ENCODE peak calls at places on chromosome 19, in seven cellular contexts. P is activated T-cell treated with anti-CD3 and anti-CD28 coated beads for 1 hour; H is GM19239; V is foreskin fibroblast; Y is stimulated activated CD8-positive, alpha-beta memory T cell treated with anti-CD3 and anti-CD28 coated beads, Interleukin-12 subunit alpha, Interleukin-12 subunit beta, amount 100 ng/mL, for 4 hours; R is NCI-H460; X is HFF-Myc. B is an unnamed sample.

GRCh38 chr19:39602224-39602623 is at the start of gene LGALS13:
- DNase-seq in R (no peak), V (no peak), P (no peak), Y (no peak), H (no peak), X (no peak), B (no peak)

GRCh38 chr19:4657835-4658234 is 12.3 kb downstream of the MYDGF start:
- DNase-seq in Y (no peak), P (no peak), X (no peak), R (no peak), V (no peak), H (no peak), B (no peak)

GRCh38 chr19:42325896-42326771 is 699 bp downstream of the MEGF8 start:
- DNase-seq in R (no peak), H (no peak), V (peak; percentile 46), P (no peak), Y (no peak), X (no peak), B (no peak)

GRCh38 chr19:6017576-6017975 is 39.6 kb upstream of the RANBP3 start:
- DNase-seq in H (no peak), Y (no peak), V (no peak), R (no peak), P (no peak), X (no peak), B (no peak)

GRCh38 chr19:12180377-12180776 is 17.5 kb downstream of the ZNF136 start:
- DNase-seq in R (no peak), Y (no peak), H (no peak), V (no peak), X (no peak), P (no peak), B (no peak)

GRCh38 chr19:40294560-40294959 is 9.4 kb upstream of the AKT2 start:
- DNase-seq in V (no peak), H (no peak), P (no peak), X (no peak), Y (no peak), R (no peak), B (no peak)

GRCh38 chr19:18057557-18057956 is 29.2 kb downstream of the IL12RB1 start:
- DNase-seq in R (no peak), V (peak; percentile 33), Y (no peak), P (no peak), X (no peak), H (no peak), B (no peak)

GRCh38 chr19:13015361-13016231 is 20.3 kb downstream of the NFIX start:
- DNase-seq in R (no peak), X (no peak), V (peak; percentile 50), Y (no peak), P (no peak), H (no peak), B (no peak)

GRCh38 chr19:18021121-18021755 is 13.3 kb downstream of the ARRDC2 start:
- DNase-seq in H (no peak), R (no peak), X (no peak), Y (peak; percentile 52), P (peak; percentile 66), V (peak; percentile 95), B (peak; percentile 74)

GRCh38 chr19:46606681-46607440 is 5.7 kb downstream of the CALM3 start:
- DNase-seq in Y (no peak), X (no peak), P (no peak), R (no peak), V (no peak), H (no peak), B (no peak)

GRCh38 chr19:39768334-39768733 is 10.3 kb upstream of the LEUTX start:
- DNase-seq in H (no peak), X (no peak), V (no peak), Y (no peak), R (no peak), P (no peak), B (no peak)

GRCh38 chr19:39970674-39971379 is at the start of gene PSMC4:
- DNase-seq in Y (peak; percentile 99), V (peak; percentile 100), X (peak; percentile 98), H (peak; percentile 94), P (peak; percentile 96), R (peak; percentile 97), B (peak; percentile 98)

GRCh38 chr19:4432918-4433506 is 24.6 kb downstream of the UBXN6 start:
- DNase-seq in H (no peak), R (no peak), X (no peak), V (no peak), P (no peak), Y (no peak), B (no peak)

GRCh38 chr19:15550847-15551182 is 42.5 kb downstream of the CYP4F22 start:
- DNase-seq in V (peak; percentile 3), P (no peak), X (no peak), Y (no peak), R (no peak), H (no peak), B (no peak)

GRCh38 chr19:7917292-7918061 is 2.7 kb upstream of the SNAPC2 start:
- DNase-seq in H (peak; percentile 78), Y (peak; percentile 33), R (peak; percentile 51), V (peak; percentile 89), X (no peak), P (peak; percentile 47), B (peak; percentile 50)

GRCh38 chr19:54136086-54136863 is 1.3 kb upstream of the CNOT3 start:
- DNase-seq in H (no peak), X (no peak), Y (no peak), R (no peak), V (peak; percentile 70), P (no peak), B (no peak)

GRCh38 chr19:46299004-46299509 is 2.2 kb downstream of the HIF3A start:
- DNase-seq in P (no peak), X (peak; percentile 70), Y (no peak), R (peak; percentile 36), V (peak; percentile 98), H (no peak), B (no peak)

GRCh38 chr19:42323473-42323851 is 2.0 kb upstream of the MEGF8 start:
- DNase-seq in P (no peak), Y (no peak), R (no peak), V (peak; percentile 19), H (no peak), X (no peak), B (no peak)